ENCODE peak calls at places on chromosomes 13 and 19, in six cellular contexts. D is Peyer's patch; T is effector memory CD4-positive, alpha-beta T cell; G is uterus; X is lower lobe of right lung; Y is thoracic aorta. H is an unnamed sample.

GRCh38 chr13:93147293-93147645 is 79.3 kb upstream of the GPC6 start:
- DNase-seq in X (no peak), D (no peak), T (no peak), Y (no peak), G (no peak), H (no peak)

GRCh38 chr13:48507024-48507423 is 25.9 kb downstream of the RCBTB2 start:
- DNase-seq in X (no peak), D (no peak), T (no peak), G (no peak), Y (no peak), H (no peak)

GRCh38 chr13:97627566-97627965 is 193.6 kb downstream of the RAP2A start:
- DNase-seq in X (no peak), Y (no peak), G (peak), T (no peak), D (no peak), H (no peak)

GRCh38 chr19:3771033-3771905 is 759 bp downstream of the RAX2 start:
- DNase-seq in T (no peak), G (no peak), Y (no peak), X (no peak), D (no peak), H (no peak)

GRCh38 chr19:5170329-5170745 is 170.3 kb downstream of the PTPRS start:
- DNase-seq in D (no peak), X (peak), G (no peak), T (peak), Y (no peak), H (no peak)

GRCh38 chr19:49553451-49554271 is 25.9 kb downstream of the RCN3 start:
- DNase-seq in Y (no peak), T (no peak), D (peak), X (no peak), G (no peak), H (no peak)

GRCh38 chr13:96499646-96500045 is 409.7 kb downstream of the HS6ST3 start:
- DNase-seq in D (no peak), X (no peak), T (no peak), Y (no peak), G (no peak), H (no peak)

GRCh38 chr19:1445932-1446712 is 3.8 kb upstream of the APC2 start:
- DNase-seq in T (no peak), G (no peak), D (no peak), Y (no peak), X (no peak), H (peak)

GRCh38 chr19:5002143-5002542 is 33.2 kb downstream of the KDM4B start:
- DNase-seq in T (no peak), D (no peak), G (no peak), Y (no peak), X (no peak), H (no peak)

GRCh38 chr19:10420444-10421239 is at the start of gene PDE4A:
- DNase-seq in Y (no peak), D (no peak), X (no peak), T (no peak), G (no peak), H (peak)

GRCh38 chr19:11657307-11657706 is 60.0 kb downstream of the ZNF627 start:
- DNase-seq in G (no peak), X (no peak), Y (no peak), D (no peak), T (no peak), H (no peak)

GRCh38 chr19:57063070-57063469 is 56.7 kb upstream of the USP29 start:
- DNase-seq in X (no peak), T (no peak), Y (no peak), G (no peak), D (no peak), H (no peak)

GRCh38 chr19:5801796-5802616 is 2.9 kb upstream of the NRTN start:
- DNase-seq in D (no peak), X (no peak), Y (no peak), T (no peak), G (no peak), H (no peak)

GRCh38 chr13:93226065-93226622 is 463 bp upstream of the GPC6 start:
- DNase-seq in G (no peak), X (no peak), T (no peak), D (no peak), Y (no peak), H (no peak)

GRCh38 chr19:58046856-58047255 is 12.2 kb upstream of the ZNF135 start:
- DNase-seq in Y (no peak), D (no peak), T (no peak), G (no peak), X (no peak), H (no peak)

GRCh38 chr13:108700421-108701170 is 71.2 kb downstream of the MYO16 start:
- DNase-seq in T (no peak), Y (no peak), G (no peak), D (no peak), X (no peak), H (no peak)

GRCh38 chr13:51524846-51525566 is 59.3 kb upstream of the WDFY2 start:
- DNase-seq in T (no peak), Y (no peak), X (no peak), G (no peak), D (no peak), H (no peak)

GRCh38 chr13:98571955-98572662 is 4.8 kb downstream of the STK24 start:
- DNase-seq in Y (no peak), D (peak), G (no peak), X (no peak), T (peak), H (no peak)

GRCh38 chr19:47348819-47349795 is at the start of gene DHX34:
- DNase-seq in G (peak), X (peak), T (peak), Y (peak), D (peak), H (peak)

GRCh38 chr19:30566681-30567420 is 194.7 kb downstream of the ZNF536 start:
- DNase-seq in D (no peak), Y (no peak), G (no peak), T (no peak), X (no peak), H (no peak)

GRCh38 chr13:113552786-113553540 is 31.6 kb upstream of the TFDP1 start:
- DNase-seq in X (peak), Y (no peak), D (peak), T (no peak), G (no peak), H (no peak)

GRCh38 chr19:6794817-6795431 is 22.4 kb downstream of the VAV1 start:
- DNase-seq in Y (no peak), D (no peak), T (no peak), G (no peak), X (no peak), H (no peak)

GRCh38 chr13:73803997-73804396 is 330.2 kb downstream of the KLF12 start:
- DNase-seq in Y (no peak), G (no peak), T (no peak), X (no peak), D (no peak), H (no peak)

GRCh38 chr19:50490991-50491472 is 14.4 kb upstream of the GARIN5A start:
- DNase-seq in Y (no peak), T (no peak), D (peak), G (no peak), X (no peak), H (no peak)

GRCh38 chr13:39656325-39656677 is 839 bp downstream of the COG6 start:
- DNase-seq in G (no peak), T (no peak), Y (no peak), D (no peak), X (no peak), H (no peak)
- H3K27ac ChIP-seq in G (peak), T (peak), Y (no peak), D (peak), X (no peak), H (peak)

GRCh38 chr19:53595510-53595867 is 36.3 kb upstream of the DPRX start:
- DNase-seq in D (no peak), Y (no peak), X (no peak), G (no peak), T (no peak), H (no peak)

GRCh38 chr19:53600217-53600616 is 31.6 kb upstream of the DPRX start:
- DNase-seq in G (no peak), D (no peak), T (no peak), Y (no peak), X (no peak), H (no peak)

GRCh38 chr19:53596056-53596455 is 35.7 kb upstream of the DPRX start:
- DNase-seq in T (no peak), Y (no peak), X (no peak), D (no peak), G (no peak), H (no peak)

GRCh38 chr19:53597023-53597422 is 34.8 kb upstream of the DPRX start:
- DNase-seq in D (no peak), Y (no peak), T (no peak), G (no peak), X (no peak), H (no peak)

GRCh38 chr19:53598361-53598760 is 33.4 kb upstream of the DPRX start:
- DNase-seq in G (no peak), X (no peak), T (no peak), Y (no peak), D (no peak), H (no peak)
- H3K27ac ChIP-seq in G (no peak), X (no peak), T (no peak), Y (no peak), D (no peak), H (no peak)

GRCh38 chr19:18650468-18651001 is 13.7 kb downstream of the KLHL26 start:
- DNase-seq in G (peak), X (no peak), Y (peak), T (no peak), D (no peak), H (no peak)
- H3K27ac ChIP-seq in G (peak), X (peak), Y (peak), T (no peak), D (peak), H (no peak)

DNA sequence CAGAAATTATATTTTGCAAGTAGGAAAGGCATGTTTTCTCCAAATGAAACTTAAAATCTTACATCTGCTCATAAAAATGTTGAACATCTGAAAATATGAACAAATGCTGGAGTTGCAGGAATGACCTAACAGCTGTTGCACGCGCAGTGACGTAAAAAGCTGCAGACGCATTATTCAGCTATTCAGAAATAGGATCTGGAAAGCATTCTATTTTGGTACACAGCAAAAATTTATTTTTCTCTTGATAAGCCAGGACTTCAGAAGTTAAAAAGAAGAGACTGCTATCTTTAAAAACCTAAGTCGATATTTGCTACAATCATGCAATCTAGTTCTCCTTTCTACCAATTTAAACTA is 36.9 kb upstream of the STARD13 start:
- DNase-seq in T (no peak), D (no peak), Y (no peak), X (no peak), G (peak), H (no peak)
- H3K27ac ChIP-seq in T (no peak), D (no peak), Y (peak), X (peak), G (peak), H (no peak)

GRCh38 chr19:36009633-36010379 is 1.2 kb upstream of the SYNE4 start:
- DNase-seq in X (no peak), Y (no peak), G (no peak), D (no peak), T (no peak), H (no peak)

GRCh38 chr19:36006955-36007354 is 1.7 kb downstream of the SYNE4 start:
- DNase-seq in X (no peak), T (no peak), Y (no peak), G (no peak), D (no peak), H (no peak)

GRCh38 chr19:36009220-36009619 is 607 bp upstream of the SYNE4 start:
- DNase-seq in Y (no peak), T (no peak), D (peak), G (peak), X (peak), H (peak)

GRCh38 chr19:36010402-36010801 is 1.8 kb upstream of the SYNE4 start:
- DNase-seq in X (no peak), T (no peak), Y (no peak), G (no peak), D (no peak), H (no peak)

GRCh38 chr19:36008336-36008978 is at the start of gene SYNE4:
- DNase-seq in T (no peak), D (peak), X (peak), G (no peak), Y (no peak), H (no peak)
- H3K27ac ChIP-seq in T (no peak), D (peak), X (peak), G (peak), Y (peak), H (peak)

GRCh38 chr13:68375004-68375403 is 1144.9 kb upstream of the PCDH9 start:
- DNase-seq in T (no peak), Y (no peak), D (no peak), X (no peak), G (no peak), H (no peak)
- H3K27ac ChIP-seq in T (no peak), Y (no peak), D (no peak), X (no peak), G (no peak), H (no peak)

H was measured in substantia nigra.